ENCODE peak calls at places on chromosome 15, in four cellular contexts. X is H1, Y is HCT116, S is HepG2. Z is an unnamed sample.
A peak's percentile ranks its signal among the peaks of the same experiment; 100 is the strongest.

GRCh38 chr15:67025719-67026118 is 39.7 kb upstream of the SMAD3 start:
- DNase-seq in S (no peak), Y (no peak), X (no peak), Z (no peak)

GRCh38 chr15:76206325-76206976 is 104.8 kb downstream of the ETFA start:
- DNase-seq in Y (no peak), S (no peak), X (no peak), Z (peak; percentile 66)

GRCh38 chr15:45314960-45315359 is 62.9 kb downstream of the SLC28A2 start:
- DNase-seq in Y (no peak), X (no peak), S (no peak), Z (peak; percentile 44)

GRCh38 chr15:79849789-79850188 is 47.0 kb downstream of the MTHFS start:
- DNase-seq in S (peak; percentile 12), X (no peak), Y (no peak), Z (no peak)

GRCh38 chr15:78996876-78997275 is 52.0 kb upstream of the CTSH start:
- DNase-seq in X (no peak), Y (no peak), S (peak; percentile 87), Z (no peak)

GRCh38 chr15:22888120-22888859 is 49.8 kb downstream of the NIPA2 start:
- DNase-seq in Y (no peak), X (no peak), S (no peak), Z (no peak)

GRCh38 chr15:73593278-73594074 is 39.7 kb downstream of the NPTN start:
- DNase-seq in X (no peak), Y (no peak), S (no peak), Z (no peak)

GRCh38 chr15:94312946-94313345 is 81.6 kb downstream of the MCTP2 start:
- DNase-seq in S (no peak), X (no peak), Y (no peak), Z (no peak)

GRCh38 chr15:59751552-59752413 is 62.7 kb upstream of the BNIP2 start:
- DNase-seq in Y (peak; percentile 10), X (no peak), S (peak; percentile 11), Z (peak; percentile 28)

GRCh38 chr15:38636597-38636996 is 72.0 kb upstream of the RASGRP1 start:
- DNase-seq in S (no peak), Y (no peak), X (no peak), Z (no peak)

GRCh38 chr15:26051771-26052685 is 188.9 kb upstream of the ATP10A start:
- DNase-seq in Y (no peak), X (no peak), S (no peak), Z (no peak)

GRCh38 chr15:69607101-69607500 is 154.5 kb downstream of the RPLP1 start:
- DNase-seq in X (no peak), S (no peak), Y (no peak), Z (no peak)

GRCh38 chr15:90190606-90191343 is 10.4 kb upstream of the SEMA4B start:
- DNase-seq in Y (no peak), S (no peak), X (no peak), Z (peak; percentile 56)

GRCh38 chr15:47674576-47675232 is 42.6 kb upstream of the SEMA6D start:
- DNase-seq in Y (no peak), S (no peak), X (no peak), Z (no peak)

GRCh38 chr15:48541659-48542334 is 103.7 kb downstream of the FBN1 start:
- DNase-seq in X (no peak), Y (no peak), S (no peak), Z (no peak)

GRCh38 chr15:87567399-87567798 is 689.1 kb downstream of the NTRK3 start:
- DNase-seq in X (no peak), Y (no peak), S (no peak), Z (no peak)

DNA sequence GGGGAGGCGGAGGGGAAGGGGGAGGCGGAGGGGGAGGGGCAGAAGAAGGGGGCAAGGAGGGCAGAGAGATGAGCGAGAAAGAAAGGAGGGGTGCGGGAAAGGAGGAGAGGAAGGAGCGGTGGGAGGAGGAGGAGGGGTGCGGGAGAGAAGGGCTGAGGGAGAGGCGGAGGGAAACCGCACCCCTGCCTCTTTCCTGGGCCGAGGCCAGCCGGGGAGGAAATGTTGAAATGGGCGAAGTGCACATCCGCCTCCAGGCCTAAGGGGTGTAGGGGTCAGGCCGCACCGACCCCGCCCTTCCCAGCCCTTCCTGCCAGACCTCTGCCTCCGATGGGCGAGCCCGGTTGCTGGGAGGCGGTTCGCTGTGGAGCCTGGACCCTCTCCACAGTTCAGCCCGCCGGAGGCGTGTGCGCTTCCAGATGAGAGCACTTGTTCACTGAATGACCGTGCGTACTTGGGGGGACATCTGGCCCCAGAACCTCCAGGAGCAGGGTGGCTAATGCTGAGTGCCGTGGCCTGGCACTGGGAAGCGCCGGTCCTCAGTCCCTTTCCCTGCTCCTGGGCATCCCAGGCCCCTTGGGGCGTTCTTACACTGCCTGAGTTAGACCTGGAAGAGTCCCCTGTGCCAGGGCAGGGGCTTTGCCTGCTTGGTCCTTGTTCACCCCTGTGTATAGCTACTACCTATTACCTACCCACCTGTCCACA is 110.3 kb upstream of the KLF13 start:
- DNase-seq in S (peak; percentile 83), Y (no peak), X (peak; percentile 43), Z (peak; percentile 24)
- TF ChIP-seq JUND in S (no peak), Y (no peak), X (no peak), Z (no peak)

GRCh38 chr15:99440551-99441426 is 125.0 kb upstream of the MEF2A start:
- DNase-seq in S (no peak), Y (no peak), X (no peak), Z (no peak)

GRCh38 chr15:99438691-99439523 is 126.9 kb upstream of the MEF2A start:
- DNase-seq in S (no peak), X (no peak), Y (no peak), Z (no peak)

GRCh38 chr15:99439524-99439835 is 126.3 kb upstream of the MEF2A start:
- DNase-seq in S (no peak), Y (no peak), X (no peak), Z (no peak)

GRCh38 chr15:99441427-99441766 is 124.4 kb upstream of the MEF2A start:
- DNase-seq in X (no peak), S (no peak), Y (no peak), Z (no peak)

DNA sequence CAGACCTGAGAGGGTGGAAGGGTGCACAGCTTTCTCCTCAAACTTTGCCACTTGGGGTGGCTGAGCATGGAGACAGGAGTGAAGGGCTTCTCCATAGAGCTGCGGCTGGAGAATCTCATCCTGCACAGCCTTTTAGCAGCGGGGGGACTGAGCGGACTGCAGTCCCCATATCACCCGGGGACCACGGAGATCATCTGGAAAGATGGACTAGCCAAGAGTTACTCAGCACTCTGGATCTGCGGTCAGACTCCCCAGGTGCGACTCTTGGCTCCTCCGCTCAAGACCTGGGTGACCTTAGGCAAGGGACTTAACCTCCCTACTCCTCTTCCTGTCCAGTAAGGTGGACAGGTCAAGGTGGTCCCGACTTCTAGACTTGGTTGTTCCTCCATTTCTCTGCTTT is 125.8 kb upstream of the MEF2A start:
- DNase-seq in Y (no peak), S (no peak), X (no peak), Z (no peak)
- TF ChIP-seq JUND in Y (no peak), S (no peak), X (no peak), Z (no peak)

DNA sequence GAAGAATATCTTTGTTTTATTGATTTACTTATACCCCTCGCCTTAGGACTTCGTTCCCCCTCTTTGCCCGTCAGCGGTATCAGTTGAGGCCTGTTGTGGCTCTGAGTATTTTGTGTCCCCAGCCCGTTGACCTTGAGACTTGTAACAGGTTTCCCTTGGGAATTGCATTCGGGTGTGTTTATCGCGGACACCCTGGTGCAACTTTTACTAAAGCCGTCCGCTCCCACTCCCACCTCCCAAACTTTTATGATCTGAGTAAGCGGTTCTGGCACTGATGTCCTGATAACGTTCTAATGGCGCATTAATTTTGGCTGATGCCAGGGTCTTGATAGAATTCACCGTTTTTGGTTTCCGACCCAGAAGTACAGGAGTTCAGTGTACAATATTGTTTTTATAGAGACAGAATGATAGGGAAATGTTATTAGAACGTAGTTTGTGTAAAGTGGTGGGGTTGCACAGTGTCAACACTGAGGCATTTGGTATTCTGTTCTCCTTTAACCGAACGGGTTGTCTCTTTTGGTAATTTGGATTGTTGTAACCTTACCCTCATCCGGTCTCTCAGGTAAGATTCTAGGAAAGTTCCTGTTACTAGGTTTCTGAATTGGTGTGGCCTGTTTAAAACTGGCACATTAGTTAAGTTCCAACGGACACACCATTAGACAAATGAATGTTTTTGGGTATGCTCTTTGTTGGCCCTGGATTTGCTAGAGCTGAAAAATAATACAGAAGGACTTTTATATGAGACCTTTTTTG is 47.8 kb downstream of the OIP5 start:
- DNase-seq in X (no peak), Y (no peak), S (peak; percentile 32), Z (peak; percentile 18)
- TF ChIP-seq JUND in X (no peak), Y (no peak), S (no peak), Z (no peak)

GRCh38 chr15:68371851-68372250 is 60.1 kb downstream of the ITGA11 start:
- DNase-seq in X (no peak), S (no peak), Y (no peak), Z (no peak)

GRCh38 chr15:68373028-68373427 is 58.9 kb downstream of the ITGA11 start:
- DNase-seq in X (no peak), Y (no peak), S (no peak), Z (no peak)

GRCh38 chr15:68371160-68371559 is 60.8 kb downstream of the ITGA11 start:
- DNase-seq in Y (no peak), S (no peak), X (no peak), Z (no peak)

GRCh38 chr15:68370768-68371151 is 61.2 kb downstream of the ITGA11 start:
- DNase-seq in S (no peak), X (no peak), Y (no peak), Z (no peak)

GRCh38 chr15:68372291-68372811 is 59.6 kb downstream of the ITGA11 start:
- DNase-seq in S (peak; percentile 16), X (no peak), Y (peak; percentile 18), Z (peak; percentile 45)
- TF ChIP-seq JUND in S (no peak), X (no peak), Y (no peak), Z (no peak)

GRCh38 chr15:40347559-40348470 is 3.0 kb upstream of the PHGR1 start:
- DNase-seq in Y (no peak), S (no peak), X (no peak), Z (no peak)

GRCh38 chr15:40348471-40348864 is 2.4 kb upstream of the PHGR1 start:
- DNase-seq in Y (no peak), S (no peak), X (no peak), Z (no peak)

GRCh38 chr15:40345225-40345866 is 4.6 kb upstream of the CCDC9B start:
- DNase-seq in Y (no peak), X (no peak), S (no peak), Z (no peak)

GRCh38 chr15:40345867-40346578 is 4.8 kb upstream of the PHGR1 start:
- DNase-seq in Y (no peak), X (no peak), S (no peak), Z (no peak)

DNA sequence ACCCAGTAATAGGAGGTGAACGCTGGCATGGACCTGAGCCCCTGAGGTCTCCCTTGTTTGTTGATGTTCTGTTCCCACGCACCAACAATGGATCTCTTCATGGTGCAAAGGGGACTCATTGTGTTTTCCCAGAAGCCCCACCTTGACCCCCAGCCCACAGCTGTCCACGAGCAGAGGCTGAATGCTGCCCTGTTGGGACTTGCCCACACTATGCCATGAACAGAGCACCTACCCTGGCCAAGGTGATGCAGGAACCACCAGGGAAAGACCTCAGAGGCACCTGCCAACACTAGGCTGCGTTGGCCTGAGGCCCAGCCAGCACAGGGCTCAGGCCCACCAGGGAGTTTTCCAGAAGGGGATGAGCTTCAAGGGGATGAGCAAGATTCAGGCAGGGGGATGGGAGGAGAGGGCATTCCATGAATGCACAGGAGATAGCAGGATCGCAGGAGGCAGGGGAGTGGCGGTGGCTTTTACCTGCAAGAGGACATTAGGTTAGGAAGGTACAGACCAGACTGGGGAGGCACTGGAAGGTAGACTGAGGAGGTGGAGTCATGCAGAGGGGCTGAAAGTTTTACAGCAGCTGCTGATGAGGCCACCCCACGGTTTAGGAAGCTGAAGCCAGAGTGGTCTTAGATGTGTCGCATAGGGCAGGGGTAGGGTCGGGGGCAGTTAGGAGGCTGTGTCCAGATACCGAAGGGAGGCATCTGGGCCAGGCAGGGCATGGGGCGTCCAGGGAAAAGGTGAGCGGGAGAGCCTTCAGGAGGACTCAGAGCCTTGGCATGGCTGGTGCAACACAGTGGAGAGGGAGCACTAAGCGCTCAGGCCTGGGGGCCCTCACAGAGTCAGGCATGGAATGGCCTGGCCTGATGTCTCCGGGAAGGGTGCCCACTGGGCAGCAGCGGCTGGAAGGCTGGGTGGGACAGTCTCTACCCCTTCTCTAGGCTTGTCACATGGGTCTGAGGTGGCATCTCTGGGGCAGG is 4.0 kb upstream of the PHGR1 start:
- DNase-seq in Y (no peak), S (peak; percentile 35), X (no peak), Z (no peak)
- TF ChIP-seq JUND in Y (no peak), S (no peak), X (no peak), Z (no peak)

Z was measured in T47D.